ENCODE peak calls at places on chromosomes 2 and 18, in nine cellular contexts. N is cardiac muscle cell; L is RCC 7860; R is activated CD4-positive, alpha-beta T cell treated with anti-CD3 and anti-CD28 coated beads for 36 hours; O is AG09319; X is fibroblast of pulmonary artery; D is cardiac fibroblast; F is T-helper 1 cell; S is aorta. H is an unnamed sample.

GRCh38 chr2:220259656-220260055 is 632.2 kb downstream of the SLC4A3 start:
- DNase-seq in D (no peak), X (no peak), N (no peak), R (no peak), F (no peak), O (no peak), S (no peak), L (no peak), H (no peak)

GRCh38 chr2:201148434-201148833 is 32.5 kb downstream of the CFLAR start:
- DNase-seq in R (no peak), O (no peak), S (no peak), L (no peak), X (no peak), N (no peak), D (peak), F (no peak), H (no peak)

GRCh38 chr18:70197042-70197441 is 8.4 kb downstream of the RTTN start:
- DNase-seq in X (no peak), S (no peak), L (no peak), O (no peak), D (no peak), F (no peak), R (no peak), N (no peak), H (no peak)

GRCh38 chr2:199749571-199749970 is 101.4 kb downstream of the FTCDNL1 start:
- DNase-seq in F (no peak), L (no peak), S (no peak), X (no peak), R (no peak), N (no peak), O (no peak), D (no peak), H (no peak)

GRCh38 chr2:111202266-111203040 is 81.7 kb downstream of the BCL2L11 start:
- DNase-seq in S (no peak), X (no peak), O (peak), R (no peak), D (peak), F (no peak), N (peak), L (no peak), H (no peak)

GRCh38 chr2:74226648-74227213 is 28.3 kb downstream of the MTHFD2 start:
- DNase-seq in O (no peak), S (peak), F (no peak), L (no peak), R (no peak), X (no peak), D (no peak), N (no peak), H (no peak)

GRCh38 chr18:904135-905090 is at the start of gene ADCYAP1:
- DNase-seq in N (no peak), X (peak), S (no peak), D (peak), O (no peak), L (no peak), R (peak), F (no peak), H (peak)

GRCh38 chr2:72779495-72779894 is 46.3 kb downstream of the EXOC6B start:
- DNase-seq in N (no peak), F (no peak), O (no peak), L (no peak), R (no peak), D (no peak), X (no peak), S (no peak), H (no peak)

GRCh38 chr18:40109251-40110049 is 1845.6 kb upstream of the PIK3C3 start:
- DNase-seq in D (no peak), O (no peak), X (no peak), N (no peak), L (no peak), R (no peak), F (no peak), S (no peak), H (no peak)

GRCh38 chr18:13548944-13549878 is 177.1 kb downstream of the FAM210A start:
- DNase-seq in N (no peak), O (no peak), R (no peak), D (no peak), L (no peak), S (no peak), F (no peak), X (no peak), H (no peak)

GRCh38 chr2:66563473-66563872 is 128.5 kb downstream of the MEIS1 start:
- DNase-seq in R (no peak), O (no peak), S (no peak), N (no peak), F (no peak), L (no peak), X (no peak), D (no peak), H (no peak)

GRCh38 chr18:13471971-13472628 is 253.5 kb downstream of the LDLRAD4 start:
- DNase-seq in D (no peak), F (no peak), S (peak), O (no peak), L (no peak), X (no peak), R (no peak), N (no peak), H (no peak)

GRCh38 chr2:11681722-11682589 is 12.0 kb upstream of the NTSR2 start:
- DNase-seq in N (peak), O (no peak), F (peak), X (no peak), R (peak), D (peak), S (no peak), L (no peak), H (no peak)

GRCh38 chr2:29311458-29311857 is 196.2 kb downstream of the CLIP4 start:
- DNase-seq in O (no peak), S (no peak), X (no peak), D (no peak), N (no peak), L (no peak), R (no peak), F (no peak), H (no peak)

GRCh38 chr2:202815548-202816420 is 55.8 kb downstream of the ICA1L start:
- DNase-seq in F (no peak), X (peak), D (peak), L (no peak), O (no peak), N (peak), R (no peak), S (no peak), H (no peak)

GRCh38 chr2:167181674-167182073 is 293.4 kb downstream of the XIRP2 start:
- DNase-seq in F (no peak), O (no peak), R (no peak), S (no peak), N (no peak), X (no peak), D (peak), L (no peak), H (no peak)

GRCh38 chr2:38709515-38710194 is 41.5 kb downstream of the SRSF7 start:
- DNase-seq in S (no peak), X (no peak), F (peak), L (no peak), R (peak), D (no peak), O (no peak), N (no peak), H (no peak)

GRCh38 chr2:26648516-26648915 is 7.3 kb upstream of the CIB4 start:
- DNase-seq in N (no peak), L (no peak), D (no peak), F (no peak), R (no peak), S (no peak), X (no peak), O (no peak), H (no peak)

GRCh38 chr2:236498369-236498768 is 71.3 kb upstream of the ACKR3 start:
- DNase-seq in F (no peak), N (peak), D (peak), S (peak), X (peak), L (peak), R (no peak), O (no peak), H (peak)

GRCh38 chr18:59951591-59951990 is 51.8 kb downstream of the PMAIP1 start:
- DNase-seq in L (no peak), N (no peak), X (no peak), S (no peak), F (no peak), D (no peak), O (no peak), R (no peak), H (no peak)

GRCh38 chr2:236765475-236765874 is 195.8 kb downstream of the ACKR3 start:
- DNase-seq in O (no peak), F (no peak), D (no peak), N (no peak), X (no peak), R (no peak), S (no peak), L (no peak), H (no peak)

GRCh38 chr2:134988994-134989605 is 58.1 kb downstream of the MAP3K19 start:
- DNase-seq in N (peak), F (no peak), R (no peak), X (peak), L (peak), D (peak), S (no peak), O (peak), H (no peak)

GRCh38 chr2:155169317-155169716 is 470.8 kb downstream of the KCNJ3 start:
- DNase-seq in F (no peak), L (no peak), D (no peak), S (no peak), X (no peak), O (no peak), R (no peak), N (no peak), H (no peak)

GRCh38 chr2:45009928-45010705 is 865 bp upstream of the SIX2 start:
- DNase-seq in L (no peak), O (peak), S (peak), N (peak), D (peak), X (peak), R (no peak), F (no peak), H (peak)

GRCh38 chr2:216108967-216109921 is at the start of gene XRCC5:
- DNase-seq in D (peak), O (peak), R (peak), L (peak), X (peak), N (peak), F (peak), S (peak), H (peak)

GRCh38 chr2:174574657-174575056 is 22.9 kb downstream of the WIPF1 start:
- DNase-seq in R (no peak), N (peak), S (no peak), F (no peak), O (no peak), X (peak), L (no peak), D (no peak), H (no peak)

GRCh38 chr2:163213699-163214098 is 375.1 kb upstream of the KCNH7 start:
- DNase-seq in S (no peak), R (no peak), F (no peak), L (peak), O (no peak), N (peak), X (peak), D (peak), H (no peak)

GRCh38 chr2:65031341-65032015 is 24.7 kb upstream of the CEP68 start:
- DNase-seq in X (peak), L (no peak), O (no peak), D (no peak), R (no peak), N (peak), F (peak), S (no peak), H (no peak)

GRCh38 chr2:105802587-105802986 is 57.9 kb downstream of the NCK2 start:
- DNase-seq in N (no peak), X (no peak), S (no peak), O (no peak), R (peak), F (peak), L (no peak), D (peak), H (no peak)

H was measured in left lung.